ENCODE peak calls at places on chromosomes 4 and X, in six cellular contexts. X is K562; Z is mesenchymal stem cell; I is WERI-Rb-1; F is fibroblast of lung; B is naive thymus-derived CD4-positive, alpha-beta T cell. Q is an unnamed sample. For H3K27me3, the result is how much of the 10 kb centered on the place peaks cover.

GRCh38 chr4:171644430-171645057 is 168.7 kb upstream of the GALNTL6 start:
- DNase-seq in I (no peak), X (no peak), Z (no peak), B (no peak), F (no peak), Q (no peak)

GRCh38 chr4:118974758-118975157 is 86.1 kb downstream of the SYNPO2 start:
- DNase-seq in B (no peak), I (no peak), Z (no peak), X (no peak), F (peak), Q (no peak)

GRCh38 chr4:47465008-47465407 is 1.5 kb upstream of the COMMD8 start:
- DNase-seq in F (no peak), Z (no peak), I (no peak), X (no peak), B (no peak), Q (no peak)

GRCh38 chrX:50168305-50168704 is 32.5 kb downstream of the AKAP4 start:
- DNase-seq in B (no peak), F (peak), X (peak), Z (no peak), I (no peak), Q (no peak)

GRCh38 chrX:152946681-152947080 is 47.2 kb downstream of the PNMA5 start:
- DNase-seq in Z (no peak), X (no peak), B (no peak), I (no peak), F (no peak), Q (no peak)

GRCh38 chrX:65034641-65035450 is 58.6 kb upstream of the ZC4H2 start:
- DNase-seq in Z (peak), F (peak), B (peak), X (peak), I (peak), Q (peak)

GRCh38 chr4:164595751-164596150 is 158.2 kb upstream of the SMIM31 start:
- DNase-seq in I (no peak), F (no peak), Z (no peak), X (no peak), B (no peak), Q (no peak)

GRCh38 chr4:76148142-76148849 is at the start of gene NUP54:
- DNase-seq in Z (peak), I (peak), F (peak), X (peak), B (peak), Q (peak)

GRCh38 chr4:138218976-138219375 is 23.2 kb downstream of the SLC7A11 start:
- DNase-seq in Z (no peak), F (no peak), I (no peak), B (no peak), X (no peak), Q (no peak)

GRCh38 chr4:126595643-126596042 is 1037.1 kb upstream of the INTU start:
- DNase-seq in F (peak), B (no peak), X (no peak), Z (no peak), I (no peak), Q (no peak)

GRCh38 chr4:40316782-40317635 is 18.1 kb upstream of the CHRNA9 start:
- DNase-seq in Z (peak), B (peak), X (peak), I (peak), F (peak), Q (peak)

GRCh38 chr4:122107680-122108079 is 44.5 kb upstream of the BLTP1 start:
- DNase-seq in Z (no peak), X (no peak), F (no peak), B (no peak), I (no peak), Q (no peak)

GRCh38 chr4:91961504-91961903 is 342.3 kb upstream of the GRID2 start:
- DNase-seq in I (no peak), B (no peak), Z (peak), F (peak), X (no peak), Q (no peak)

GRCh38 chr4:157072002-157072401 is 3.9 kb upstream of the GLRB start:
- DNase-seq in F (peak), I (no peak), Z (peak), B (no peak), X (no peak), Q (no peak)

GRCh38 chrX:96140796-96141195 is 543.8 kb upstream of the DIAPH2 start:
- DNase-seq in Z (peak), I (no peak), F (no peak), X (no peak), B (no peak), Q (no peak)

GRCh38 chrX:9884031-9884779 is 83.0 kb upstream of the CLDN34 start:
- DNase-seq in Z (no peak), B (no peak), X (no peak), I (no peak), F (no peak), Q (no peak)

DNA sequence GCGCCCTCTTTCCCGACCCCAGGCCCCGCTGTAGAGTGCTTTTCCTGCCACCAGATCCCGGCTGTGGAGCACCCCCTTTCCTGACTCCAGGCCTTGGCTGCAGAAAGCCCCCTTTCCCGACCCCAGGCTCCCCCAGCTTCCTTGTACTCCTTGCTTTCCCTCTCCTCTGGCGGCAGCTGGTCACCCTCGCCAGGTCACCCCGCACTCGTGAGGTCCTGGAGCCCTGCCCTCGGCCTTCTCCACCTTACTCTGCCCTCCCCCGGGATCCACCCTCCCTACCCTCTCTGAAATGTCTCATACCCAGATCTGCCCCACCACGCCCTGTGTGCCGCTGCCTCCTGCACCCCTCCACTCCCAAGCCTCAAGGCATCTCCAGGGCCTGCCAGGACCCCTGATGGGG is 25.0 kb upstream of the C4orf50 start:
- DNase-seq in B (no peak), F (no peak), X (no peak), I (no peak), Z (no peak), Q (no peak)
- H3K27me3 ChIP-seq in B (under half), F (under half), X (under half), I (under half), Z (under half), Q (under half)

DNA sequence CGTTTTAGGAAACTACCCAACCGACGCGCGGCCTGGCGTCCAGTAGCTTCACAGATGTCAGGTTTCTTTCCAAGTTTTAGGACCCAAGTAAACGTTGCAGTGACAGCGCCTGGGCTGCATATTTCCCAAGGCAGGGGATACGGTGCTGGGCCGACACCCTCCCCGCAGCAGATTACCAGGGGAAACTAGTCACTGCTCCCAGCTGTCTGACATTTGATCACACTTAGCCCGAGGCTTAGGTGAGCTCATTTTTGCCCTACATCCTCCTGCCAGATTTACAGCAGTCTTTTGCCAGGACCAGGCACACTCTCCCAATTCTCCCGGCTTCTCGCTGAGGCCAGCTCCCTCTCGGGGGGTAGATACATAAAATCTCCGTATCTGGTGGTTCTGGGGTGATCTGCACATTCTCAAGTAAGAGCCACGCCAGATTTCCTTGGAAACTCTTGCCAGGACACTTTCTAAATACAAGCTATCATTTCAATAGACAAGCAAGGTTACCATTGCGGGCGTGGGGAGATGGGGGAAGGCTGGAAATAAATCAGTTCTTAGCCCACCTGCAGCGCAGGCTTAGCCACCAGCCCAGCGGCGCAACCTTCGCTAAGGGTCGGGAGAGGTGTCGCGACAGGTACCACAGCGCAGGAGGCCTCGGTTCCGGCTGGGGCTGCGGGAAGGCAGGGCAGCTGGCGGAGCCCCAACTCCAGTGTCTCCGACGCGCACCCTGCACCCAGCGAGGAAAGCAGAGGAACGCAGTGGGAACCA is 2.5 kb upstream of the SOX3 start:
- DNase-seq in F (no peak), X (no peak), B (no peak), Z (no peak), I (no peak), Q (no peak)
- H3K27me3 ChIP-seq in F (under half), X (under half), B (under half), Z (half or more), I (half or more), Q (under half)

DNA sequence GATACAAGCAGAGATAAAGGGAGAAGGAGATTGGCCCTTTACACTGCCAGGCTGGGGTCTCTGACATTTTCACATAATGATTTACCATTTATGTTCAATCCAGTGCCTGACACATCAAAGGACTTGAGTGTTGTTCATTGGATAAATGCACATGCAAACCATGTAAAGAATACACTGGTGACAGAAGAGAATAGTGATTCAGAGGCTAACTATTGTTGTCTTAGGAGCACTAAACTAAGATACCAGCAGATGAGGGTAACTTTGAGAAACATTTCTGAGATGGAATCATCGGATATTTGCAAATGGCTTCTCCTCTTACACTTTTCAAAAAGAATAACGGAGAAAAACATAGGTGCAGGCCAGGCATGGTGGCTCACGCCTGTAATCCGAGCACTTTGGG is 67.3 kb upstream of the HHIP start:
- DNase-seq in X (no peak), Z (no peak), B (no peak), I (no peak), F (peak), Q (no peak)
- H3K27me3 ChIP-seq in X (under half), Z (under half), B (under half), I (under half), F (under half), Q (under half)

DNA sequence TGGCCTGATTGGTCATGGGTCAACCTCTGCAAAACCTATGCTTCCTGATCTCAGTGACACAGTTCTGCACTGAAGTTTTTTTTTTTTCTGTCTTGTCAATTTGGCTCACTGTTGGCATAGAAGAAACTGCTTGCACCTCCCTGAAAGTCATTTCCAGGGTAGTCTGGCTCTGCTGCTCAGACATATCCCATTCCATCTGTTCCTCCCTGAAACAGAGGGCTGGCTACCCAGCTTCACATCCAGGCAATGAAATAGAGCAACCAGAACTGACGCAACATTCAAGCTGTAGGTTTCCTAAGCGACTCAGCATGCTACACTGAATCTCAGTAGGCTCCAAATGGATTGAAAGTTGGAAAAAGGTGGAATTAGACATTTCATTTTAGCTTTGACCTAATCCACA is 176.8 kb upstream of the MBNL3 start:
- DNase-seq in B (no peak), X (no peak), F (no peak), I (no peak), Z (no peak), Q (no peak)
- H3K27me3 ChIP-seq in B (under half), X (under half), F (under half), I (half or more), Z (under half), Q (under half)

GRCh38 chr4:42497142-42497541 is 99.9 kb downstream of the SHISA3 start:
- DNase-seq in F (no peak), B (no peak), X (no peak), I (no peak), Z (no peak), Q (no peak)

DNA sequence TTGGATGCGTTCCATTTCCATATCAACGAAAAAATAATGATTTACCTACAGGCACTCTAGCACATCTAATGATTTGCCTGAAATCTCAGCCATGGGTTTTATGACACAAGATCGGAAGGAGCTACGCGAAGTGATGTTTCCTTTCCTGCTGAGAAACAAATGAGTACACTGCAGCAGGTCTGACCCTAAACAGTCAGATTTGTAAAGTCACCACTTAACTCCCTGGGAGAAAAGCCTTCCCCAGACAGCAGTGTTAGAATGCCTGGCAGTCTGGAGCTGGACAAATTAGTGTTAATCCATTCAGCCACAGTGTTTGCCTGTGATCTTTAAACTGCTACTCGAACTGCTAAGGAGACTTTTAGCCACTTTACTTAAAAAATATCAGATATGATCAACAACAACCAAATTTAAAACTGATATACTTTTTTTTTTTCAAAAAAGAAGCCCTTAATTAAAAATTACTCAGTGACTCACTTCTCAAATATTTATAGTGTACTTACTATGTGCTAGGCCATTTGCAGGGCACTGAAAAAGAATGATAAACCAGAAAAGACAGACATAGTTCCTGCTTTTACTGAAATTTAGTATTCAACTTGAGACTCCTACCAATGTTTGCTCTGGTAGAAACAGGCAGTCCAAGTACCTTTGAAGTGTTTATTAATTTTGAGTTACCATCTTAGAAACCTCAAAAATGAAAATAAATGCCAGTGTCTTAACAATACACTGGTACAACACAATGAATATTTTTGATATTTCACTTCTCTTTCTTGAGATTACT is 104.5 kb downstream of the SHISA3 start:
- DNase-seq in F (no peak), Z (peak), B (no peak), X (no peak), I (peak), Q (no peak)
- H3K27me3 ChIP-seq in F (under half), Z (under half), B (under half), X (under half), I (under half), Q (under half)

DNA sequence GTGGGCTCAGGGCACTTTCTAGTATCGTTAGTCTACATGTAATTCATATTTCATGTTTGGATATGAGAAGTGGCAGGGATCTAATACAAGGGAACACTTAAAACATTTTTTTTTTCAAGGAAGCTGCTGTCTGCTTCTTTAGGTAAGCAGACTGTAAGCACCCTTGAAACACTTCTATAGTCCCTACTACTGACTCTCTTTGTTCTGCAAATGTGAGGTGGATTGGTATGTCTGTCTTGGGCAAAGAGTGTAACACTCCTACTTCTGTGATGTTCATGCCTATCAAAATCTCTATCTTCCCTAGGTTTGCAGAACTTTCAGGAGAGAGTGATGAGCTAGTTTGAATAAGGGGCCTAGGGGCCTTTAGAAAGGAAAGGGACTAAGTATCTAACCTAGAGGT is 93.9 kb downstream of the ZNF330 start:
- DNase-seq in Z (no peak), B (no peak), F (no peak), I (no peak), X (no peak), Q (no peak)
- H3K27me3 ChIP-seq in Z (under half), B (under half), F (under half), I (under half), X (under half), Q (under half)

GRCh38 chrX:25017667-25018247 is 2.0 kb upstream of the ARX start:
- DNase-seq in B (no peak), F (no peak), Z (no peak), I (no peak), X (no peak), Q (peak)
- H3K27me3 ChIP-seq in B (under half), F (half or more), Z (half or more), I (half or more), X (under half), Q (under half)

GRCh38 chr4:6246170-6246634 is 23.4 kb upstream of the WFS1 start:
- DNase-seq in I (no peak), B (no peak), F (no peak), X (no peak), Z (no peak), Q (no peak)

GRCh38 chr4:6250984-6251295 is 18.7 kb upstream of the WFS1 start:
- DNase-seq in I (no peak), F (no peak), B (no peak), X (no peak), Z (no peak), Q (no peak)

GRCh38 chr4:6250235-6250983 is 19.2 kb upstream of the WFS1 start:
- DNase-seq in B (peak), Z (peak), I (peak), X (peak), F (peak), Q (peak)

GRCh38 chr4:6245246-6246169 is 24.1 kb upstream of the WFS1 start:
- DNase-seq in X (no peak), I (no peak), B (no peak), Z (no peak), F (peak), Q (no peak)

GRCh38 chr4:6248394-6248793 is 21.3 kb upstream of the WFS1 start:
- DNase-seq in Z (no peak), X (no peak), B (no peak), I (no peak), F (no peak), Q (no peak)
- H3K27me3 ChIP-seq in Z (half or more), X (under half), B (under half), I (under half), F (under half), Q (under half)

Q was measured in HAP-1.